ENCODE peak calls at places on chromosomes 16 and 17, in eight cellular contexts. H is H9; I is fibroblast of lung; L is prostate gland; V is GM23338; N is left ventricle myocardium inferior; P is AG04450; R is CD8-positive, alpha-beta T cell. U is an unnamed sample.

GRCh38 chr16:2912330-2913199 is 834 bp downstream of the FLYWCH1 start:
- DNase-seq in H (no peak), P (peak; percentile 34), I (peak; percentile 79), R (peak; percentile 9), V (peak; percentile 56), N (no peak), L (no peak), U (peak; percentile 38)

GRCh38 chr17:45320931-45321461 is 4.2 kb upstream of the MAP3K14 start:
- DNase-seq in V (no peak), I (peak; percentile 97), P (peak; percentile 73), N (no peak), R (no peak), L (peak; percentile 71), H (no peak), U (no peak)

GRCh38 chr16:10992797-10993196 is 48.4 kb downstream of the CLEC16A start:
- DNase-seq in R (no peak), N (no peak), L (no peak), P (peak; percentile 75), I (peak; percentile 93), V (peak; percentile 21), H (peak; percentile 50), U (peak; percentile 66)

GRCh38 chr16:88014954-88015805 is 63.9 kb downstream of the BANP start:
- DNase-seq in R (no peak), V (no peak), L (no peak), H (no peak), P (no peak), I (no peak), N (no peak), U (no peak)

GRCh38 chr17:70089513-70090148 is 14.6 kb downstream of the KCNJ16 start:
- DNase-seq in I (no peak), N (no peak), H (no peak), V (no peak), P (no peak), L (peak; percentile 8), R (no peak), U (no peak)

GRCh38 chr17:79306688-79307323 is 232.2 kb downstream of the ENGASE start:
- DNase-seq in L (no peak), H (no peak), R (no peak), P (no peak), I (no peak), V (no peak), N (peak; percentile 37), U (no peak)

GRCh38 chr17:31902693-31903092 is 1.2 kb upstream of the UTP6 start:
- DNase-seq in L (no peak), V (no peak), H (no peak), I (no peak), N (no peak), R (no peak), P (no peak), U (no peak)

GRCh38 chr17:596763-597644 is 117.6 kb downstream of the VPS53 start:
- DNase-seq in I (peak; percentile 28), R (no peak), L (no peak), H (no peak), V (no peak), N (no peak), P (no peak), U (no peak)

GRCh38 chr17:64741924-64742670 is 80.0 kb upstream of the SMURF2 start:
- DNase-seq in N (peak; percentile 66), I (peak; percentile 86), R (no peak), V (peak; percentile 42), P (peak; percentile 45), L (no peak), H (no peak), U (no peak)

GRCh38 chr17:2796164-2797140 is at the start of gene RAP1GAP2:
- DNase-seq in N (peak; percentile 62), I (no peak), L (no peak), V (no peak), H (no peak), P (no peak), R (peak; percentile 65), U (peak; percentile 56)
- H3K27me3 ChIP-seq in N (peaks cover 64% of the 10 kb centered on the region), I (peaks cover 3% of the 10 kb centered on the region), L (peaks cover 4% of the 10 kb centered on the region), V (no peaks in the 10 kb centered on the region), H (no peaks in the 10 kb centered on the region), P (peaks cover 17% of the 10 kb centered on the region), R (no peaks in the 10 kb centered on the region), U (no peaks in the 10 kb centered on the region)

GRCh38 chr16:86508947-86509758 is 1.2 kb upstream of the FOXF1 start:
- DNase-seq in I (peak; percentile 90), V (peak; percentile 63), P (peak; percentile 75), H (peak; percentile 50), L (no peak), N (peak; percentile 53), R (no peak), U (peak; percentile 85)
- H3K27me3 ChIP-seq in I (no peaks in the 10 kb centered on the region), V (peaks cover 100% of the 10 kb centered on the region), P (no peaks in the 10 kb centered on the region), H (peaks cover 93% of the 10 kb centered on the region), L (peaks cover 49% of the 10 kb centered on the region), N (peaks cover 100% of the 10 kb centered on the region), R (peaks cover 11% of the 10 kb centered on the region), U (peaks cover 98% of the 10 kb centered on the region)

DNA sequence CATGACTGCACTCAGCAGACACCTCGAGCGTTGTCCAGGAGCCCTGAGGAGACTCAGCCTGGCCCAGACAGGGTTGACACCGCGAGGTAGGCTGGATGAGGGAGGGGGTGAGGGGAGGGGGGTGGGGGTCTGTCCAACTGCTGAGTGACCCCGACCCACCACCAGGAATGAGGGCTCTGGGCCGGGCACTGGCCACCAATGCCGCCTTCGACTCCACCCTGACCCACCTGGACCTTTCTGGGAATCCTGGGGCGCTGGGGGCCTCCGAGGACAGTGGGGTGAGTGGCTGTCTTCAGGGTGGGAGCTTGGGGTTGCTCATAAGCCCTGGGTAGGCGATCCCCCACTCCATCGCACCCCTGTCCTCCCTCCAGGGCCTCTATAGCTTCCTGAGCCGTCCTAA is 2.7 kb downstream of the CARMIL2 start:
- DNase-seq in I (no peak), R (no peak), V (no peak), P (no peak), L (no peak), H (no peak), N (no peak), U (no peak)
- H3K27me3 ChIP-seq in I (peaks cover 56% of the 10 kb centered on the region), R (no peaks in the 10 kb centered on the region), V (peaks cover 73% of the 10 kb centered on the region), P (peaks cover 64% of the 10 kb centered on the region), L (peaks cover 28% of the 10 kb centered on the region), H (no peaks in the 10 kb centered on the region), N (peaks cover 87% of the 10 kb centered on the region), U (peaks cover 72% of the 10 kb centered on the region)

DNA sequence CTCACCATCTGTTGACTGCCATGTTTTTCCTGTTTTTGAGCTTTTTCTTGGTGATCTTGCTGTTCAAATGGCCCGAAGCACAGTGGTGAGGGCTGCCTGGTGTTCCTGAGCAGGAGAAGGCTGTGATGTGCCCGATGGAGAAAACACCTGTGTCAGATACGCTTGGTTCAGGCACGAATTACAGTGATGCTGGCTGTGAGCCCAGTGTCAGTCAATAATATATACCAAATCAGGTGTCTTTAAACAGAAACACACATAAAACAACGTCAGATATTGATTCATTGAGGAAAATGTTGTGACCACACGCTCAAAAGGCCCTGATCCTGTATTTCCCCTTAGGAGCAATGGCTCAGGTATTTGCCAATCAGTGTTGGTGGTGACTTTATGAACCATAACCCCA is 111.7 kb downstream of the SDR42E1 start:
- DNase-seq in R (no peak), V (no peak), I (no peak), L (no peak), H (no peak), N (no peak), P (no peak), U (no peak)
- H3K27me3 ChIP-seq in R (no peaks in the 10 kb centered on the region), V (no peaks in the 10 kb centered on the region), I (no peaks in the 10 kb centered on the region), L (no peaks in the 10 kb centered on the region), H (no peaks in the 10 kb centered on the region), N (no peaks in the 10 kb centered on the region), P (peaks cover 2% of the 10 kb centered on the region), U (no peaks in the 10 kb centered on the region)

DNA sequence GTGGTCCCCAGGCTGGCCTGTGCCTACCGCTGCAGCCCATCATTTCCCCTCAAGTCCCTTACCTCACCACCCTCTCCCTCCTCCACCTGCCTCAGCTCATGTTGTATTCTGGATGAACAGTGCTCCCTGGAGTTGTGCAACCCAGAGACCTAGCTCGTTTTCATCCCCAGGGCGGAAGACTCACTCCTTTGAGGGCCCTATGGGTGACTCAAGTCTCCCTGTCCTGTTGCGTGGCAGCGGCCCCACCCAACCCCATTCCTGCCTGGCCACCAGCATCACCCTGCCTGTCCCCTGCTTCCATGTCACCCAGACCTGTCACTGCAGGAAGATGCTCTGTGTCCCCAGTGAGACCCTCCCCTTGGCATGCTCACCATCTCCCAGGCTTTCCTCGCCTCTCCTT is 3.3 kb downstream of the ALOX12B start:
- DNase-seq in H (no peak), N (no peak), P (no peak), V (no peak), L (no peak), I (no peak), R (no peak), U (no peak)
- H3K27me3 ChIP-seq in H (no peaks in the 10 kb centered on the region), N (peaks cover 96% of the 10 kb centered on the region), P (peaks cover 57% of the 10 kb centered on the region), V (peaks cover 41% of the 10 kb centered on the region), L (no peaks in the 10 kb centered on the region), I (peaks cover 25% of the 10 kb centered on the region), R (no peaks in the 10 kb centered on the region), U (peaks cover 31% of the 10 kb centered on the region)

GRCh38 chr17:48294989-48295892 is 134.8 kb downstream of the SKAP1 start:
- DNase-seq in L (no peak), V (no peak), H (no peak), I (no peak), P (no peak), N (no peak), R (no peak), U (no peak)
- H3K27me3 ChIP-seq in L (no peaks in the 10 kb centered on the region), V (no peaks in the 10 kb centered on the region), H (no peaks in the 10 kb centered on the region), I (peaks cover 32% of the 10 kb centered on the region), P (peaks cover 39% of the 10 kb centered on the region), N (peaks cover 37% of the 10 kb centered on the region), R (no peaks in the 10 kb centered on the region), U (no peaks in the 10 kb centered on the region)

GRCh38 chr16:28063047-28063521 is 430 bp downstream of the GSG1L start:
- DNase-seq in I (no peak), R (no peak), P (no peak), N (no peak), L (no peak), H (no peak), V (peak; percentile 53), U (peak; percentile 84)
- H3K27me3 ChIP-seq in I (peaks cover 54% of the 10 kb centered on the region), R (peaks cover 5% of the 10 kb centered on the region), P (peaks cover 62% of the 10 kb centered on the region), N (peaks cover 77% of the 10 kb centered on the region), L (peaks cover 12% of the 10 kb centered on the region), H (peaks cover 18% of the 10 kb centered on the region), V (peaks cover 61% of the 10 kb centered on the region), U (peaks cover 47% of the 10 kb centered on the region)

DNA sequence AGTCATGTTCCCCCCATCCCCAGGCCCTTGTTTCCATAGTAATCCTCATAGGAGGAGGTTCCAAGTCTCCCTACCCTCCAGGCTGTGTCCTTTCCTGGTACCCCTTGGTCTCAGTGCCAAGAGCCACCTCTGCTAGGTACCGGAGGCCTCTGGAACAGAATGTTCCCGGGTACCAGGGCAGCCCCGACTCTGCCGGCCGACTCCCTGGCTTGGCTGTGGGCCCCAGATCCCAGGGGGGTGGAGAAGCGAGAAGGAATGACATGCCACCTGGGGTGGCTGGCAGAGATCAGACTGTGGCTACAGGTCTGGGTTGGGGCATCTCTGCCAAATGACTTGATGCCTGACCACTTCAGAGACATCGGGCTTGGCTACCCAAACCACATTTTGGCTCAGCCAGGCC is 3.6 kb downstream of the STAC2 start:
- DNase-seq in V (no peak), I (no peak), P (no peak), R (no peak), H (no peak), N (no peak), L (peak; percentile 57), U (peak; percentile 29)
- H3K27me3 ChIP-seq in V (peaks cover 57% of the 10 kb centered on the region), I (peaks cover 60% of the 10 kb centered on the region), P (peaks cover 60% of the 10 kb centered on the region), R (peaks cover 1% of the 10 kb centered on the region), H (peaks cover 17% of the 10 kb centered on the region), N (peaks cover 36% of the 10 kb centered on the region), L (peaks cover 8% of the 10 kb centered on the region), U (peaks cover 53% of the 10 kb centered on the region)